ENCODE peak calls at places on chromosomes 5 and 9, in six cellular contexts. One of them, this sample, is unnamed.
A peak's percentile ranks its signal among the peaks of the same experiment; 100 is the strongest.

GRCh38 chr5:20286512-20286911 is 298.5 kb upstream of the CDH18 start:
- DNase-seq in uterus: no peak
- DNase-seq in BE2C: no peak
- DNase-seq in A673: peak; percentile 3
- DNase-seq in cardiac fibroblast: peak; percentile 82
- DNase-seq in brain microvascular endothelial cell: no peak
- DNase-seq in this sample: peak; percentile 62

GRCh38 chr9:36665921-36666429 is 93.3 kb downstream of the MELK start:
- DNase-seq in BE2C: no peak
- DNase-seq in cardiac fibroblast: peak; percentile 48
- DNase-seq in uterus: no peak
- DNase-seq in brain microvascular endothelial cell: peak; percentile 61
- DNase-seq in A673: no peak
- DNase-seq in this sample: peak; percentile 17

GRCh38 chr5:19424506-19424905 is 563.5 kb downstream of the CDH18 start:
- DNase-seq in BE2C: no peak
- DNase-seq in brain microvascular endothelial cell: no peak
- DNase-seq in A673: no peak
- DNase-seq in cardiac fibroblast: no peak
- DNase-seq in uterus: no peak
- DNase-seq in this sample: no peak

GRCh38 chr5:123414975-123415374 is 8.2 kb downstream of the CEP120 start:
- DNase-seq in BE2C: no peak
- DNase-seq in uterus: no peak
- DNase-seq in cardiac fibroblast: no peak
- DNase-seq in A673: no peak
- DNase-seq in brain microvascular endothelial cell: no peak
- DNase-seq in this sample: no peak

GRCh38 chr5:157269165-157269671 is 3.3 kb downstream of the CYFIP2 start:
- DNase-seq in BE2C: no peak
- DNase-seq in A673: no peak
- DNase-seq in uterus: no peak
- DNase-seq in cardiac fibroblast: no peak
- DNase-seq in brain microvascular endothelial cell: no peak
- DNase-seq in this sample: no peak

GRCh38 chr9:70625078-70625477 is 210.6 kb upstream of the KLF9 start:
- DNase-seq in brain microvascular endothelial cell: no peak
- DNase-seq in BE2C: no peak
- DNase-seq in A673: no peak
- DNase-seq in cardiac fibroblast: no peak
- DNase-seq in uterus: no peak
- DNase-seq in this sample: no peak

GRCh38 chr9:27626629-27627564 is 53.6 kb upstream of the C9orf72 start:
- DNase-seq in BE2C: no peak
- DNase-seq in A673: no peak
- DNase-seq in brain microvascular endothelial cell: no peak
- DNase-seq in uterus: no peak
- DNase-seq in cardiac fibroblast: no peak
- DNase-seq in this sample: no peak

GRCh38 chr5:81779125-81779934 is 28.4 kb upstream of the SSBP2 start:
- DNase-seq in uterus: peak; percentile 71
- DNase-seq in cardiac fibroblast: peak; percentile 48
- DNase-seq in BE2C: peak; percentile 49
- DNase-seq in brain microvascular endothelial cell: no peak
- DNase-seq in A673: no peak
- DNase-seq in this sample: peak; percentile 53

GRCh38 chr5:35876922-35877321 is 20.2 kb downstream of the IL7R start:
- DNase-seq in A673: peak; percentile 51
- DNase-seq in uterus: no peak
- DNase-seq in brain microvascular endothelial cell: peak; percentile 9
- DNase-seq in cardiac fibroblast: peak; percentile 47
- DNase-seq in BE2C: no peak
- DNase-seq in this sample: peak; percentile 18

GRCh38 chr5:67896312-67896985 is 319.1 kb upstream of the PIK3R1 start:
- DNase-seq in brain microvascular endothelial cell: no peak
- DNase-seq in uterus: no peak
- DNase-seq in cardiac fibroblast: no peak
- DNase-seq in A673: no peak
- DNase-seq in BE2C: no peak
- DNase-seq in this sample: no peak

GRCh38 chr9:15541862-15542261 is 11.0 kb upstream of the CCDC171 start:
- DNase-seq in brain microvascular endothelial cell: no peak
- DNase-seq in cardiac fibroblast: no peak
- DNase-seq in BE2C: no peak
- DNase-seq in A673: no peak
- DNase-seq in uterus: no peak
- DNase-seq in this sample: no peak

GRCh38 chr9:92716557-92716956 is 46.6 kb upstream of the IPPK start:
- DNase-seq in A673: peak; percentile 54
- DNase-seq in cardiac fibroblast: peak; percentile 50
- DNase-seq in uterus: peak; percentile 62
- DNase-seq in BE2C: peak; percentile 82
- DNase-seq in brain microvascular endothelial cell: peak; percentile 20
- DNase-seq in this sample: peak; percentile 29

GRCh38 chr5:33824516-33825195 is 67.1 kb downstream of the ADAMTS12 start:
- DNase-seq in BE2C: no peak
- DNase-seq in A673: no peak
- DNase-seq in cardiac fibroblast: peak; percentile 65
- DNase-seq in uterus: no peak
- DNase-seq in brain microvascular endothelial cell: peak; percentile 85
- DNase-seq in this sample: peak; percentile 92

GRCh38 chr9:32703635-32704034 is 68.2 kb upstream of the TAF1L start:
- DNase-seq in BE2C: no peak
- DNase-seq in cardiac fibroblast: no peak
- DNase-seq in brain microvascular endothelial cell: no peak
- DNase-seq in uterus: no peak
- DNase-seq in A673: peak; percentile 19
- DNase-seq in this sample: no peak

GRCh38 chr9:109244179-109245132 is 76.4 kb downstream of the EPB41L4B start:
- DNase-seq in uterus: peak; percentile 46
- DNase-seq in BE2C: peak; percentile 73
- DNase-seq in brain microvascular endothelial cell: peak; percentile 63
- DNase-seq in cardiac fibroblast: peak; percentile 75
- DNase-seq in A673: peak; percentile 71
- DNase-seq in this sample: peak; percentile 77

GRCh38 chr5:81213070-81213469 is 20.1 kb upstream of the CKMT2 start:
- DNase-seq in BE2C: no peak
- DNase-seq in cardiac fibroblast: no peak
- DNase-seq in brain microvascular endothelial cell: no peak
- DNase-seq in uterus: no peak
- DNase-seq in A673: no peak
- DNase-seq in this sample: no peak

GRCh38 chr5:44389410-44389879 is at the start of gene FGF10:
- DNase-seq in uterus: peak; percentile 25
- DNase-seq in cardiac fibroblast: no peak
- DNase-seq in A673: peak; percentile 50
- DNase-seq in brain microvascular endothelial cell: no peak
- DNase-seq in BE2C: peak; percentile 25
- DNase-seq in this sample: peak; percentile 2

GRCh38 chr5:56496581-56497063 is 263.5 kb upstream of the ANKRD55 start:
- DNase-seq in A673: no peak
- DNase-seq in uterus: no peak
- DNase-seq in brain microvascular endothelial cell: no peak
- DNase-seq in BE2C: peak; percentile 67
- DNase-seq in cardiac fibroblast: no peak
- DNase-seq in this sample: no peak

GRCh38 chr5:180832638-180833068 is 28.4 kb downstream of the ZFP62 start:
- DNase-seq in brain microvascular endothelial cell: no peak
- DNase-seq in BE2C: no peak
- DNase-seq in A673: no peak
- DNase-seq in uterus: no peak
- DNase-seq in cardiac fibroblast: no peak
- DNase-seq in this sample: no peak

GRCh38 chr9:98854206-98854756 is 46.8 kb downstream of the GALNT12 start:
- DNase-seq in uterus: no peak
- DNase-seq in A673: no peak
- DNase-seq in BE2C: no peak
- DNase-seq in cardiac fibroblast: no peak
- DNase-seq in brain microvascular endothelial cell: no peak
- DNase-seq in this sample: peak; percentile 31

GRCh38 chr5:38598994-38599611 is 42.7 kb upstream of the LIFR start:
- DNase-seq in uterus: no peak
- DNase-seq in A673: peak; percentile 33
- DNase-seq in brain microvascular endothelial cell: peak; percentile 74
- DNase-seq in cardiac fibroblast: peak; percentile 83
- DNase-seq in BE2C: no peak
- DNase-seq in this sample: peak; percentile 90

DNA sequence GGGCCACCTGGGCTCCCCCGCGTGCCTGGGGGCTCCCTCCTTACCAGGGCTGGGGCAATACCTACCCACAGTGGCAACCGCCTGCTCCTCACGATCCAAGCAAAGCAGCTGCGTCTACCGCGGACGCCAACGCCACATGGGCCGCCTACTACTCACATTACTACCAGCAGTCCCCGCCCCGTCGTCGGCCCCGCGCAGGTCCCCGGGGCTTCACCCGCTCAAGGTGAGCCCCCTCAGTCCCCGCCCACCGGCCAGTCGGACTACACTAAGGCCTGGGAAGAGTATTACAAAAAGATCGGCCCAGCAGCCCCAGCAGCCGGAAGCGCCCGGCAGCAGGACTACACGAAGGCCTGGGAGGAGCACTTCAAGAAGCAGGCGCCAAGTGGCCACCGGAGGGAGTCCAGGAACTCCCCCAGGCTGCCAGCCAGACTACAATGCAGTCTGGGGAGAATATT is 106.0 kb upstream of the MTAP start:
- DNase-seq in brain microvascular endothelial cell: no peak
- DNase-seq in uterus: no peak
- DNase-seq in cardiac fibroblast: peak; percentile 41
- DNase-seq in BE2C: peak; percentile 20
- DNase-seq in A673: peak; percentile 31
- DNase-seq in this sample: peak; percentile 29
- H3K4me3 ChIP-seq in brain microvascular endothelial cell: no peak overlapping the region
- H3K4me3 ChIP-seq in uterus: no peak overlapping the region
- H3K4me3 ChIP-seq in cardiac fibroblast: no peak overlapping the region
- H3K4me3 ChIP-seq in BE2C: no peak overlapping the region
- H3K4me3 ChIP-seq in A673: no peak overlapping the region
- H3K4me3 ChIP-seq in this sample: no peak overlapping the region

GRCh38 chr5:142110046-142110531 is 1.5 kb downstream of the NDFIP1 start:
- DNase-seq in brain microvascular endothelial cell: no peak
- DNase-seq in cardiac fibroblast: peak; percentile 60
- DNase-seq in A673: peak; percentile 36
- DNase-seq in BE2C: no peak
- DNase-seq in uterus: peak; percentile 26
- DNase-seq in this sample: peak; percentile 25
- TF ChIP-seq CTCF in brain microvascular endothelial cell: no peak
- TF ChIP-seq CTCF in cardiac fibroblast: no peak
- TF ChIP-seq CTCF in A673: peak; percentile 18
- TF ChIP-seq CTCF in BE2C: peak; percentile 25
- TF ChIP-seq CTCF in uterus: no peak
- TF ChIP-seq CTCF in this sample: no peak

GRCh38 chr9:21996438-21996837 is 1.8 kb downstream of the CDKN2B-AS1 start:
- DNase-seq in brain microvascular endothelial cell: no peak
- DNase-seq in A673: no peak
- DNase-seq in uterus: no peak
- DNase-seq in BE2C: no peak
- DNase-seq in cardiac fibroblast: no peak
- DNase-seq in this sample: no peak
- H3K4me3 ChIP-seq in brain microvascular endothelial cell: peak overlapping the region; percentile 94
- H3K4me3 ChIP-seq in A673: no peak overlapping the region
- H3K4me3 ChIP-seq in uterus: no peak overlapping the region
- H3K4me3 ChIP-seq in BE2C: peak overlapping the region; percentile 98
- H3K4me3 ChIP-seq in cardiac fibroblast: no peak overlapping the region
- H3K4me3 ChIP-seq in this sample: peak overlapping the region; percentile 81

GRCh38 chr9:116837038-116837998 is 150.2 kb downstream of the TRIM32 start:
- DNase-seq in cardiac fibroblast: no peak
- DNase-seq in uterus: no peak
- DNase-seq in BE2C: no peak
- DNase-seq in A673: no peak
- DNase-seq in brain microvascular endothelial cell: no peak
- DNase-seq in this sample: no peak

GRCh38 chr9:116844621-116845020 is 157.5 kb downstream of the TRIM32 start:
- DNase-seq in cardiac fibroblast: no peak
- DNase-seq in brain microvascular endothelial cell: no peak
- DNase-seq in BE2C: no peak
- DNase-seq in A673: no peak
- DNase-seq in uterus: no peak
- DNase-seq in this sample: no peak

GRCh38 chr9:116843863-116844620 is 156.9 kb downstream of the TRIM32 start:
- DNase-seq in cardiac fibroblast: no peak
- DNase-seq in BE2C: no peak
- DNase-seq in brain microvascular endothelial cell: no peak
- DNase-seq in uterus: no peak
- DNase-seq in A673: no peak
- DNase-seq in this sample: no peak

GRCh38 chr9:116842658-116843057 is 155.6 kb downstream of the TRIM32 start:
- DNase-seq in brain microvascular endothelial cell: no peak
- DNase-seq in A673: no peak
- DNase-seq in uterus: no peak
- DNase-seq in cardiac fibroblast: no peak
- DNase-seq in BE2C: no peak
- DNase-seq in this sample: no peak
- TF ChIP-seq CTCF in brain microvascular endothelial cell: no peak
- TF ChIP-seq CTCF in A673: no peak
- TF ChIP-seq CTCF in uterus: no peak
- TF ChIP-seq CTCF in cardiac fibroblast: no peak
- TF ChIP-seq CTCF in BE2C: peak; percentile 21
- TF ChIP-seq CTCF in this sample: no peak

DNA sequence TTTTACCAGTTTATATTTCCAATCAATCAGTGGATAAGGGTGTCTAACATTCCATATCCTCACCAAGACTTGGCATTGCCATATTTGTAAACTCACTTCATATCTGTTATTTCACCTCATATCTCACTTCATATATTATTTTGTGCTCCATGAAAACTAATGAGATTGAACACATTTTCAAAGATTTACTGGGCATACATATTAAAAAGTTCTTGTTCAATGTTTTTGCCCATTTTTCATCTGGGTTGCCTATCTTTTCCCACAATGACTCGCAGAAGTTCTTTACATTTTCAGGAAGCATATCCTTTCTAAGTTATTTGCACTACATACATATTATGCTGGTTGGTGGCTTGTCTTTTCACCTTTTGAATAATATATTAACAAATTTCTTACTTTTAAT is 15.3 kb downstream of the ZNF510 start:
- DNase-seq in uterus: no peak
- DNase-seq in A673: no peak
- DNase-seq in cardiac fibroblast: no peak
- DNase-seq in brain microvascular endothelial cell: no peak
- DNase-seq in BE2C: no peak
- DNase-seq in this sample: no peak
- H3K4me3 ChIP-seq in uterus: no peak overlapping the region
- H3K4me3 ChIP-seq in A673: no peak overlapping the region
- H3K4me3 ChIP-seq in cardiac fibroblast: no peak overlapping the region
- H3K4me3 ChIP-seq in brain microvascular endothelial cell: no peak overlapping the region
- H3K4me3 ChIP-seq in BE2C: no peak overlapping the region
- H3K4me3 ChIP-seq in this sample: no peak overlapping the region

GRCh38 chr5:107668933-107669542 is 1.7 kb downstream of the EFNA5 start:
- DNase-seq in cardiac fibroblast: peak; percentile 29
- DNase-seq in A673: peak; percentile 18
- DNase-seq in brain microvascular endothelial cell: peak; percentile 5
- DNase-seq in BE2C: peak; percentile 32
- DNase-seq in uterus: no peak
- DNase-seq in this sample: peak; percentile 5
- TF ChIP-seq CTCF in cardiac fibroblast: no peak
- TF ChIP-seq CTCF in A673: no peak
- TF ChIP-seq CTCF in brain microvascular endothelial cell: no peak
- TF ChIP-seq CTCF in BE2C: peak; percentile 20
- TF ChIP-seq CTCF in uterus: no peak
- TF ChIP-seq CTCF in this sample: no peak

This sample was measured in astrocyte of the spinal cord.